ENCODE peak calls at places on chromosomes 16 and 17, in nine cellular contexts. A is T follicular helper cell; X is RWPE1; I is amniotic epithelial cell; E is GDM1; B is head of caudate nucleus; F is H54; O is activated effector memory CD4-positive, alpha-beta T cell treated with Interleukin-2 at 50 U/mL for 16 hours; S is activated CD8-positive, alpha-beta memory T cell treated with anti-CD3 and anti-CD28 coated beads for 1 hour. R is an unnamed sample.

GRCh38 chr16:78240459-78241222 is 141.2 kb downstream of the WWOX start:
- DNase-seq in E (no peak), F (no peak), S (no peak), O (no peak), B (no peak), A (no peak), I (no peak), X (peak), R (no peak)

GRCh38 chr16:1612320-1613111 is at the start of gene CRAMP1:
- DNase-seq in X (peak), I (no peak), S (no peak), O (peak), F (peak), E (no peak), B (no peak), A (peak), R (no peak)

GRCh38 chr16:66007717-66008116 is 358.8 kb upstream of the CDH5 start:
- DNase-seq in X (peak), A (no peak), S (no peak), O (no peak), E (no peak), F (no peak), I (peak), B (no peak), R (no peak)

GRCh38 chr16:3485821-3486505 is 9.3 kb downstream of the C16orf90 start:
- DNase-seq in O (no peak), A (no peak), I (no peak), B (no peak), F (no peak), X (no peak), S (no peak), E (no peak), R (no peak)

GRCh38 chr17:44830359-44831269 is 527 bp upstream of the GJC1 start:
- DNase-seq in S (no peak), A (no peak), B (no peak), I (peak), E (no peak), F (no peak), X (peak), O (no peak), R (no peak)

GRCh38 chr16:4640572-4641305 is 16.1 kb downstream of the MGRN1 start:
- DNase-seq in O (no peak), A (no peak), X (no peak), F (no peak), B (no peak), I (no peak), S (no peak), E (no peak), R (no peak)

GRCh38 chr16:11236855-11237254 is 19.1 kb downstream of the SOCS1 start:
- DNase-seq in X (no peak), B (no peak), A (no peak), S (no peak), E (no peak), F (no peak), O (no peak), I (peak), R (no peak)

GRCh38 chr17:78723001-78723796 is 58.9 kb downstream of the CYTH1 start:
- DNase-seq in A (no peak), F (no peak), I (peak), O (no peak), X (no peak), E (no peak), B (peak), S (no peak), R (no peak)

GRCh38 chr17:2264023-2264860 is 39.3 kb downstream of the SMG6 start:
- DNase-seq in I (peak), S (no peak), O (no peak), X (no peak), E (no peak), F (no peak), A (no peak), B (no peak), R (no peak)

GRCh38 chr16:84543931-84544776 is 39.7 kb upstream of the MEAK7 start:
- DNase-seq in X (no peak), I (no peak), S (no peak), F (no peak), O (no peak), A (no peak), B (peak), E (no peak), R (no peak)

GRCh38 chr16:3807425-3808123 is 72.9 kb downstream of the CREBBP start:
- DNase-seq in A (no peak), E (no peak), F (no peak), B (no peak), S (no peak), I (no peak), X (no peak), O (no peak), R (no peak)

GRCh38 chr17:82981141-82981540 is 98.3 kb upstream of the METRNL start:
- DNase-seq in A (no peak), F (no peak), O (no peak), I (no peak), S (no peak), X (no peak), E (no peak), B (no peak), R (no peak)

GRCh38 chr17:77723071-77723908 is 235.2 kb upstream of the TNRC6C start:
- DNase-seq in X (no peak), E (no peak), S (no peak), F (no peak), I (no peak), O (no peak), A (no peak), B (peak), R (no peak)

GRCh38 chr17:42803074-42803883 is 4.6 kb downstream of the CNTD1 start:
- DNase-seq in E (no peak), B (no peak), A (no peak), I (no peak), F (no peak), O (no peak), S (no peak), X (no peak), R (no peak)

GRCh38 chr16:56848955-56849689 is 15.9 kb upstream of the SLC12A3 start:
- DNase-seq in I (peak), X (peak), S (no peak), E (no peak), A (no peak), O (no peak), B (peak), F (peak), R (no peak)

GRCh38 chr16:25656639-25657038 is 35.1 kb upstream of the HS3ST4 start:
- DNase-seq in X (no peak), E (no peak), S (no peak), I (no peak), A (no peak), O (no peak), B (no peak), F (no peak), R (no peak)

GRCh38 chr17:27553019-27553511 is 77.9 kb upstream of the LGALS9 start:
- DNase-seq in I (peak), E (no peak), X (peak), B (no peak), O (no peak), S (no peak), A (no peak), F (no peak), R (no peak)

GRCh38 chr16:73050115-73051099 is 2.5 kb upstream of the ZFHX3 start:
- DNase-seq in S (no peak), X (no peak), F (no peak), B (no peak), O (no peak), I (no peak), A (no peak), E (no peak), R (no peak)

GRCh38 chr17:5585814-5586558 is 1.7 kb upstream of the NLRP1 start:
- DNase-seq in O (no peak), E (no peak), F (no peak), A (no peak), X (peak), B (no peak), I (peak), S (no peak), R (no peak)

GRCh38 chr17:30000001-30000754 is 58.7 kb downstream of the EFCAB5 start:
- DNase-seq in X (no peak), O (no peak), S (no peak), A (no peak), I (no peak), B (no peak), F (no peak), E (no peak), R (no peak)

GRCh38 chr17:57954421-57955182 is 610 bp downstream of the CUEDC1 start:
- DNase-seq in S (no peak), F (peak), B (peak), A (no peak), I (no peak), E (no peak), O (no peak), X (peak), R (no peak)

GRCh38 chr17:14749269-14749668 is 448.4 kb downstream of the HS3ST3B1 start:
- DNase-seq in E (no peak), X (no peak), I (no peak), S (no peak), B (no peak), F (no peak), O (no peak), A (no peak), R (no peak)

GRCh38 chr16:71627631-71628236 is 1.8 kb downstream of the MARVELD3 start:
- DNase-seq in X (no peak), B (no peak), E (no peak), F (no peak), I (no peak), A (no peak), S (no peak), O (no peak), R (no peak)

GRCh38 chr16:60200161-60200560 is 1466.0 kb upstream of the GOT2 start:
- DNase-seq in O (no peak), X (no peak), E (no peak), S (no peak), B (no peak), F (no peak), I (no peak), A (no peak), R (no peak)

GRCh38 chr17:74474043-74474792 is 7.8 kb downstream of the CD300A start:
- DNase-seq in F (no peak), E (no peak), X (no peak), S (no peak), B (no peak), I (no peak), A (no peak), O (no peak), R (no peak)

GRCh38 chr16:81790772-81791171 is 11.7 kb downstream of the PLCG2 start:
- DNase-seq in E (no peak), I (peak), O (no peak), F (no peak), B (no peak), X (no peak), A (no peak), S (no peak), R (no peak)

GRCh38 chr16:12452549-12452948 is 351.1 kb downstream of the CPPED1 start:
- DNase-seq in F (no peak), B (no peak), A (no peak), E (no peak), I (no peak), O (no peak), X (no peak), S (no peak), R (no peak)

GRCh38 chr16:25066747-25067631 is 44.6 kb upstream of the LCMT1 start:
- DNase-seq in I (peak), F (peak), E (peak), B (peak), S (peak), A (peak), O (peak), X (peak), R (no peak)

GRCh38 chr16:14409563-14409962 is 220.5 kb downstream of the PARN start:
- DNase-seq in S (no peak), A (no peak), F (peak), I (peak), B (no peak), O (no peak), E (no peak), X (peak), R (no peak)

GRCh38 chr17:50059256-50059655 is 3.3 kb downstream of the ITGA3 start:
- DNase-seq in F (no peak), I (no peak), A (no peak), B (no peak), S (no peak), E (no peak), O (no peak), X (no peak), R (no peak)